ENCODE peak calls at places on chromosomes 13 and 19, in five cellular contexts. One of them, this sample, is unnamed.

GRCh38 chr13:96551540-96551939 is 442.7 kb downstream of the OXGR1 start:
- DNase-seq in fibroblast of lung: peak
- DNase-seq in tibial nerve: no peak
- DNase-seq in CD8-positive, alpha-beta memory T cell: no peak
- DNase-seq in GM23338: peak
- DNase-seq in this sample: no peak

GRCh38 chr19:46731007-46731501 is 14.1 kb upstream of the PRKD2 start:
- DNase-seq in fibroblast of lung: peak
- DNase-seq in tibial nerve: no peak
- DNase-seq in CD8-positive, alpha-beta memory T cell: no peak
- DNase-seq in GM23338: no peak
- DNase-seq in this sample: no peak

GRCh38 chr19:33350538-33351309 is 22.8 kb upstream of the CEBPG start:
- DNase-seq in fibroblast of lung: peak
- DNase-seq in tibial nerve: no peak
- DNase-seq in CD8-positive, alpha-beta memory T cell: no peak
- DNase-seq in GM23338: no peak
- DNase-seq in this sample: no peak

GRCh38 chr13:93265800-93266199 is 39.2 kb downstream of the GPC6 start:
- DNase-seq in fibroblast of lung: no peak
- DNase-seq in tibial nerve: no peak
- DNase-seq in CD8-positive, alpha-beta memory T cell: no peak
- DNase-seq in GM23338: no peak
- DNase-seq in this sample: no peak

GRCh38 chr19:27774337-27774736 is 1438.6 kb downstream of the UQCRFS1 start:
- DNase-seq in fibroblast of lung: no peak
- DNase-seq in tibial nerve: no peak
- DNase-seq in CD8-positive, alpha-beta memory T cell: no peak
- DNase-seq in GM23338: peak
- DNase-seq in this sample: no peak

GRCh38 chr13:19071161-19071936 is 110.3 kb downstream of the TUBA3C start:
- DNase-seq in fibroblast of lung: no peak
- DNase-seq in tibial nerve: no peak
- DNase-seq in CD8-positive, alpha-beta memory T cell: no peak
- DNase-seq in GM23338: no peak
- DNase-seq in this sample: no peak

GRCh38 chr19:19630426-19630825 is 2.4 kb upstream of the LPAR2 start:
- DNase-seq in fibroblast of lung: no peak
- DNase-seq in tibial nerve: no peak
- DNase-seq in CD8-positive, alpha-beta memory T cell: no peak
- DNase-seq in GM23338: no peak
- DNase-seq in this sample: no peak

GRCh38 chr19:1151917-1152601 is 22.0 kb downstream of the SBNO2 start:
- DNase-seq in fibroblast of lung: no peak
- DNase-seq in tibial nerve: no peak
- DNase-seq in CD8-positive, alpha-beta memory T cell: no peak
- DNase-seq in GM23338: no peak
- DNase-seq in this sample: no peak

GRCh38 chr13:109938255-109938936 is 152.0 kb upstream of the IRS2 start:
- DNase-seq in fibroblast of lung: peak
- DNase-seq in tibial nerve: no peak
- DNase-seq in CD8-positive, alpha-beta memory T cell: no peak
- DNase-seq in GM23338: no peak
- DNase-seq in this sample: no peak

GRCh38 chr19:16034958-16035560 is 41.2 kb upstream of the TPM4 start:
- DNase-seq in fibroblast of lung: no peak
- DNase-seq in tibial nerve: no peak
- DNase-seq in CD8-positive, alpha-beta memory T cell: no peak
- DNase-seq in GM23338: no peak
- DNase-seq in this sample: no peak

GRCh38 chr13:110913322-110913721 is 1.5 kb downstream of the ANKRD10 start:
- DNase-seq in fibroblast of lung: peak
- DNase-seq in tibial nerve: no peak
- DNase-seq in CD8-positive, alpha-beta memory T cell: no peak
- DNase-seq in GM23338: no peak
- DNase-seq in this sample: no peak

GRCh38 chr19:4974855-4975469 is 6.0 kb downstream of the KDM4B start:
- DNase-seq in fibroblast of lung: no peak
- DNase-seq in tibial nerve: no peak
- DNase-seq in CD8-positive, alpha-beta memory T cell: no peak
- DNase-seq in GM23338: no peak
- DNase-seq in this sample: no peak

GRCh38 chr13:41696163-41697003 is 239.0 kb downstream of the RGCC start:
- DNase-seq in fibroblast of lung: peak
- DNase-seq in tibial nerve: no peak
- DNase-seq in CD8-positive, alpha-beta memory T cell: no peak
- DNase-seq in GM23338: peak
- DNase-seq in this sample: no peak

GRCh38 chr19:17777840-17778620 is 16.9 kb upstream of the B3GNT3 start:
- DNase-seq in fibroblast of lung: no peak
- DNase-seq in tibial nerve: no peak
- DNase-seq in CD8-positive, alpha-beta memory T cell: no peak
- DNase-seq in GM23338: peak
- DNase-seq in this sample: no peak

GRCh38 chr19:4042731-4043082 is 24.0 kb downstream of the ZBTB7A start:
- DNase-seq in fibroblast of lung: no peak
- DNase-seq in tibial nerve: no peak
- DNase-seq in CD8-positive, alpha-beta memory T cell: no peak
- DNase-seq in GM23338: no peak
- DNase-seq in this sample: no peak

GRCh38 chr13:107331359-107331758 is 763.4 kb upstream of the ARGLU1 start:
- DNase-seq in fibroblast of lung: no peak
- DNase-seq in tibial nerve: no peak
- DNase-seq in CD8-positive, alpha-beta memory T cell: no peak
- DNase-seq in GM23338: no peak
- DNase-seq in this sample: no peak

GRCh38 chr13:45100855-45101254 is 19.5 kb upstream of the GTF2F2 start:
- DNase-seq in fibroblast of lung: no peak
- DNase-seq in tibial nerve: no peak
- DNase-seq in CD8-positive, alpha-beta memory T cell: no peak
- DNase-seq in GM23338: no peak
- DNase-seq in this sample: no peak
- H3K27ac ChIP-seq in fibroblast of lung: no peak
- H3K27ac ChIP-seq in tibial nerve: peak
- H3K27ac ChIP-seq in CD8-positive, alpha-beta memory T cell: no peak
- H3K27ac ChIP-seq in GM23338: no peak
- H3K27ac ChIP-seq in this sample: no peak

GRCh38 chr19:12800344-12800732 is 1.3 kb downstream of the PRDX2 start:
- DNase-seq in fibroblast of lung: no peak
- DNase-seq in tibial nerve: no peak
- DNase-seq in CD8-positive, alpha-beta memory T cell: no peak
- DNase-seq in GM23338: no peak
- DNase-seq in this sample: no peak
- H3K27ac ChIP-seq in fibroblast of lung: no peak
- H3K27ac ChIP-seq in tibial nerve: no peak
- H3K27ac ChIP-seq in CD8-positive, alpha-beta memory T cell: peak
- H3K27ac ChIP-seq in GM23338: no peak
- H3K27ac ChIP-seq in this sample: no peak

GRCh38 chr19:42397315-42398166 is 7.4 kb upstream of the CNFN start:
- DNase-seq in fibroblast of lung: no peak
- DNase-seq in tibial nerve: no peak
- DNase-seq in CD8-positive, alpha-beta memory T cell: no peak
- DNase-seq in GM23338: no peak
- DNase-seq in this sample: no peak

GRCh38 chr19:42392165-42392564 is 2.1 kb upstream of the CNFN start:
- DNase-seq in fibroblast of lung: no peak
- DNase-seq in tibial nerve: no peak
- DNase-seq in CD8-positive, alpha-beta memory T cell: no peak
- DNase-seq in GM23338: no peak
- DNase-seq in this sample: no peak

GRCh38 chr19:42394751-42395150 is 4.7 kb upstream of the CNFN start:
- DNase-seq in fibroblast of lung: no peak
- DNase-seq in tibial nerve: no peak
- DNase-seq in CD8-positive, alpha-beta memory T cell: no peak
- DNase-seq in GM23338: no peak
- DNase-seq in this sample: no peak

GRCh38 chr19:42396542-42397314 is 6.6 kb upstream of the CNFN start:
- DNase-seq in fibroblast of lung: peak
- DNase-seq in tibial nerve: peak
- DNase-seq in CD8-positive, alpha-beta memory T cell: peak
- DNase-seq in GM23338: peak
- DNase-seq in this sample: peak

GRCh38 chr19:42396248-42396541 is 6.1 kb upstream of the CNFN start:
- DNase-seq in fibroblast of lung: no peak
- DNase-seq in tibial nerve: no peak
- DNase-seq in CD8-positive, alpha-beta memory T cell: no peak
- DNase-seq in GM23338: peak
- DNase-seq in this sample: no peak
- H3K27ac ChIP-seq in fibroblast of lung: no peak
- H3K27ac ChIP-seq in tibial nerve: peak
- H3K27ac ChIP-seq in CD8-positive, alpha-beta memory T cell: peak
- H3K27ac ChIP-seq in GM23338: peak
- H3K27ac ChIP-seq in this sample: peak

GRCh38 chr13:75783906-75784485 is 147.9 kb downstream of the LMO7 start:
- DNase-seq in fibroblast of lung: no peak
- DNase-seq in tibial nerve: no peak
- DNase-seq in CD8-positive, alpha-beta memory T cell: no peak
- DNase-seq in GM23338: no peak
- DNase-seq in this sample: no peak
- H3K27ac ChIP-seq in fibroblast of lung: no peak
- H3K27ac ChIP-seq in tibial nerve: peak
- H3K27ac ChIP-seq in CD8-positive, alpha-beta memory T cell: no peak
- H3K27ac ChIP-seq in GM23338: no peak
- H3K27ac ChIP-seq in this sample: no peak

GRCh38 chr19:48415869-48416268 is 22.4 kb downstream of the GRIN2D start:
- DNase-seq in fibroblast of lung: no peak
- DNase-seq in tibial nerve: no peak
- DNase-seq in CD8-positive, alpha-beta memory T cell: no peak
- DNase-seq in GM23338: no peak
- DNase-seq in this sample: no peak

GRCh38 chr19:48418317-48419064 is 25.0 kb downstream of the GRIN2D start:
- DNase-seq in fibroblast of lung: no peak
- DNase-seq in tibial nerve: no peak
- DNase-seq in CD8-positive, alpha-beta memory T cell: no peak
- DNase-seq in GM23338: peak
- DNase-seq in this sample: no peak

GRCh38 chr19:48415395-48415794 is 21.9 kb downstream of the GRIN2D start:
- DNase-seq in fibroblast of lung: peak
- DNase-seq in tibial nerve: peak
- DNase-seq in CD8-positive, alpha-beta memory T cell: peak
- DNase-seq in GM23338: peak
- DNase-seq in this sample: no peak

GRCh38 chr19:48417436-48417835 is 24.0 kb downstream of the GRIN2D start:
- DNase-seq in fibroblast of lung: no peak
- DNase-seq in tibial nerve: no peak
- DNase-seq in CD8-positive, alpha-beta memory T cell: no peak
- DNase-seq in GM23338: no peak
- DNase-seq in this sample: no peak

DNA sequence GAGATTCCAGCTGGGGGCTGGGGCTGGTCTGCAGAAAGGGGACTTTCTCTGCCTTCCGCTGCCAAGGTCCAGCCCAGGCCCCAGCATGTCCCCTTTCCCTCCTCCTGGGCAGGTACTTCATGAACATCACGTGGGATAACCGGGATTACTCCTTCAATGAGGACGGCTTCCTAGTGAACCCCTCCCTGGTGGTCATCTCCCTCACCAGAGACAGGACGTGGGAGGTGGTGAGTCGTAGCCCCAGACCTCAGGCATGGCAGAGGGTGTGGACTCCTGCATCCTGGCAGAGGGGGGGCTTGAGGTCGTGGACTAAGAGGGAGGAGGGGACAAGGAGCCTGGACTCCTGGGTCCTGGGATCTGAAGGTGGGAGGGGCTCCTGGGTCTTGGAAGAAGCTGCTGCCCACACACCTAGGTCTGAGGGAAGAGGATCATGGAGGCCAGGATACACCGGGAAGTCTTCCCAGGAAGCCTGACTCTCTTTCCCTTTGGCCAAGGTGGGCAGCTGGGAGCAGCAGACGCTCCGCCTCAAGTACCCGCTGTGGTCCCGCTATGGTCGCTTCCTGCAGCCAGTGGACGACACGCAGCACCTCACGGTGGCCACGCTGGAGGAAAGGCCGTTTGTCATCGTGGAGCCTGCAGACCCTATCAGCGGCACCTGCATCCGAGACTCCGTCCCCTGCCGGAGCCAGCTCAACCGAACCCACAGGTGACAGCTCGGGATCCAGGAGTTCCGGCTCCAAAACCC is 20.6 kb downstream of the GRIN2D start:
- DNase-seq in fibroblast of lung: no peak
- DNase-seq in tibial nerve: no peak
- DNase-seq in CD8-positive, alpha-beta memory T cell: no peak
- DNase-seq in GM23338: peak
- DNase-seq in this sample: no peak
- H3K27ac ChIP-seq in fibroblast of lung: no peak
- H3K27ac ChIP-seq in tibial nerve: no peak
- H3K27ac ChIP-seq in CD8-positive, alpha-beta memory T cell: no peak
- H3K27ac ChIP-seq in GM23338: peak
- H3K27ac ChIP-seq in this sample: no peak

DNA sequence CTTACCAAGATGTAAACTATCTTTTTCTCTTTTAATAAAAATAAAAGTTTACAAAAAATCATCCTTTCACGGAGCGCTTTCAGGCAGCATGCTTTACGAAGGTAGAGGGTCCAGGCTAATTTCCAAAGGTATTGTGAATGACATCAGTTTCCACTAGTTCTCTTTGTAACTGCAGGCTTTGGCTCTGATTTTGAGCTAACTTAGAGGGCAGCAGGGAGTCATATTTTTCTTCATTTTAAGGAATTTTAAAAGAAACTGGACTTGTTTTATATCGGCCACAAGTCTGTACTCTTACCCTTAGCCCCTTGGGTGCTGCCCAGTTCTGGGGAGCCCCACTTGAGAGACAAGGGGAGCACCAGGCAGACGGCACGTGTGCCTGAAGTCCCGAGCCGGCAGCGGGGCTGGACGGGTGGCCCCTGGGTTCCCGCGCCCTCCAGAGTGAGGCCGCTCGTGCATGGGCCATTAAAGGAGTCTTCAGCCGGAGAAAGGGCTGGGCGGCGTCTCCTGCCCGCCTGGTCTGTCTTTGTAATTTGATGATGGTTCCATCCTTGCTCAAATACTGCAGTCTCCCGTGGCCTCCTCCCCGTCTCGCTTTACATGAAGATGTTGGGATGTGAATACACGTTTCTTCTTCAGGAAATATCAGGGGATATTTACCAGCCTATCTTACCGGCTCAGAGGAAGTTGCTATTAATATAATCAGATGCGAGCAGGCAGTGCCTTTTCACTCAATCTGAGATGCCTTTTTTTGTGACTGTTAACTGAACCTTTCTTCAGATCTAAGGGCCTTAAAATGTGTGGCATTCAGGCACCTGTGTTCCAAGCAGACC is 67.4 kb downstream of the GGACT start:
- DNase-seq in fibroblast of lung: no peak
- DNase-seq in tibial nerve: no peak
- DNase-seq in CD8-positive, alpha-beta memory T cell: no peak
- DNase-seq in GM23338: peak
- DNase-seq in this sample: no peak
- H3K27ac ChIP-seq in fibroblast of lung: no peak
- H3K27ac ChIP-seq in tibial nerve: no peak
- H3K27ac ChIP-seq in CD8-positive, alpha-beta memory T cell: no peak
- H3K27ac ChIP-seq in GM23338: peak
- H3K27ac ChIP-seq in this sample: no peak

GRCh38 chr13:95281258-95281602 is 20.0 kb downstream of the ABCC4 start:
- DNase-seq in fibroblast of lung: no peak
- DNase-seq in tibial nerve: no peak
- DNase-seq in CD8-positive, alpha-beta memory T cell: no peak
- DNase-seq in GM23338: no peak
- DNase-seq in this sample: no peak
- H3K27ac ChIP-seq in fibroblast of lung: peak
- H3K27ac ChIP-seq in tibial nerve: no peak
- H3K27ac ChIP-seq in CD8-positive, alpha-beta memory T cell: no peak
- H3K27ac ChIP-seq in GM23338: no peak
- H3K27ac ChIP-seq in this sample: no peak